ENCODE peak calls at places on chromosome 11, in nine cellular contexts. O is H9, B is GM23248, G is mammary epithelial cell, S is mesendoderm, Y is K562, J is hepatocyte, I is GM12878, N is HepG2. H is an unnamed sample. For H3K79me2, the result is how much of the 10 kb centered on the place peaks cover.

GRCh38 chr11:125224391-125225015 is 60.0 kb downstream of the PKNOX2 start:
- DNase-seq in O (peak), B (peak), G (peak), S (peak), Y (peak), J (peak), I (no peak), N (peak), H (peak)

GRCh38 chr11:1060885-1061616 is 13.6 kb upstream of the MUC2 start:
- DNase-seq in O (no peak), B (peak), G (peak), S (no peak), Y (no peak), J (peak), I (no peak), N (no peak), H (peak)

GRCh38 chr11:111483431-111483830 is 28.8 kb downstream of the BTG4 start:
- DNase-seq in O (no peak), B (no peak), G (no peak), S (no peak), Y (no peak), J (no peak), I (no peak), N (no peak), H (no peak)

GRCh38 chr11:64566915-64567882 is 23.8 kb upstream of the SLC22A12 start:
- DNase-seq in O (no peak), B (no peak), G (no peak), S (no peak), Y (no peak), J (no peak), I (no peak), N (no peak), H (no peak)

GRCh38 chr11:79906189-79906588 is 465.4 kb upstream of the TENM4 start:
- DNase-seq in O (no peak), B (no peak), G (no peak), S (no peak), Y (no peak), J (no peak), I (no peak), N (no peak), H (no peak)

GRCh38 chr11:598005-598680 is 17.6 kb downstream of the IRF7 start:
- DNase-seq in O (no peak), B (no peak), G (no peak), S (no peak), Y (no peak), J (no peak), I (no peak), N (no peak), H (no peak)

GRCh38 chr11:20355221-20356219 is 8.0 kb upstream of the HTATIP2 start:
- DNase-seq in O (peak), B (peak), G (peak), S (peak), Y (peak), J (peak), I (no peak), N (peak), H (peak)

GRCh38 chr11:134942633-134943032 is 530.6 kb upstream of the B3GAT1 start:
- DNase-seq in O (no peak), B (no peak), G (no peak), S (no peak), Y (no peak), J (no peak), I (no peak), N (no peak), H (no peak)

GRCh38 chr11:37504066-37504611 is 906.1 kb upstream of the RAG2 start:
- DNase-seq in O (no peak), B (peak), G (peak), S (peak), Y (no peak), J (peak), I (peak), N (no peak), H (peak)

GRCh38 chr11:134125507-134125906 is 56.6 kb downstream of the JAM3 start:
- DNase-seq in O (no peak), B (no peak), G (no peak), S (no peak), Y (no peak), J (no peak), I (no peak), N (no peak), H (no peak)

GRCh38 chr11:104637652-104638170 is 260.5 kb downstream of the CASP12 start:
- DNase-seq in O (no peak), B (no peak), G (no peak), S (no peak), Y (no peak), J (no peak), I (no peak), N (no peak), H (no peak)

GRCh38 chr11:79150966-79151365 is 289.9 kb downstream of the TENM4 start:
- DNase-seq in O (no peak), B (no peak), G (peak), S (no peak), Y (no peak), J (no peak), I (no peak), N (no peak), H (peak)

GRCh38 chr11:87398913-87399312 is 361.2 kb downstream of the TMEM135 start:
- DNase-seq in O (no peak), B (peak), G (no peak), S (no peak), Y (no peak), J (no peak), I (no peak), N (no peak), H (no peak)

GRCh38 chr11:61694971-61695706 is 14.9 kb downstream of the DAGLA start:
- DNase-seq in O (peak), B (no peak), G (peak), S (peak), Y (no peak), J (no peak), I (no peak), N (peak), H (peak)

GRCh38 chr11:129280027-129280811 is 88.1 kb upstream of the ARHGAP32 start:
- DNase-seq in O (no peak), B (peak), G (no peak), S (no peak), Y (no peak), J (no peak), I (no peak), N (peak), H (peak)

GRCh38 chr11:120817131-120817530 is 206.8 kb upstream of the TBCEL start:
- DNase-seq in O (no peak), B (no peak), G (no peak), S (no peak), Y (no peak), J (no peak), I (no peak), N (no peak), H (no peak)

GRCh38 chr11:16813141-16813540 is 74.7 kb downstream of the C11orf58 start:
- DNase-seq in O (no peak), B (no peak), G (no peak), S (no peak), Y (no peak), J (no peak), I (no peak), N (no peak), H (no peak)
- H3K27ac ChIP-seq in O (no peak), B (no peak), G (no peak), S (no peak), Y (no peak), J (no peak), I (no peak), N (no peak), H (no peak)

DNA sequence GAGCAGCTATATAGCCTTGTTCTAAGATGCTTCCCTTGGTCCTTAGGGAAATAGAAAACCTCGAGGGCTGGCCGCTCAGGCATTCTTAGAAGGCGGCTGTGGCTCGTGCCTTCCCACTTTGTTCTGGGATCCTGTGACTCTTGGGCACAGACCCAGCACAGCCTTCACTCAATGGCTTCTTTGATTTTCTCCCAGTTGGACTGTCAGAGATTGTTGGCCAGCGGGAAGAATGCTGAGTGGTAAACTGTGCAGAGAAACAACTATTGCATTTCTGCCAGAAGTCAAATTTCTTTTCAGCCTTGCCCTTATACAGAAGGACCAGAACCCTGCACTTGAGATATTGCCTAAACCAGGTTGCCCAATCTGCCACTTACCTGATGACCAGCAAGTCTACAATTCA is 9.5 kb upstream of the MICAL2 start:
- DNase-seq in O (no peak), B (peak), G (no peak), S (no peak), Y (no peak), J (no peak), I (no peak), N (no peak), H (no peak)
- H3K79me2 ChIP-seq in O (under half), B (under half), G (under half), S (under half), Y (under half), J (under half), I (under half), N (under half), H (under half)

DNA sequence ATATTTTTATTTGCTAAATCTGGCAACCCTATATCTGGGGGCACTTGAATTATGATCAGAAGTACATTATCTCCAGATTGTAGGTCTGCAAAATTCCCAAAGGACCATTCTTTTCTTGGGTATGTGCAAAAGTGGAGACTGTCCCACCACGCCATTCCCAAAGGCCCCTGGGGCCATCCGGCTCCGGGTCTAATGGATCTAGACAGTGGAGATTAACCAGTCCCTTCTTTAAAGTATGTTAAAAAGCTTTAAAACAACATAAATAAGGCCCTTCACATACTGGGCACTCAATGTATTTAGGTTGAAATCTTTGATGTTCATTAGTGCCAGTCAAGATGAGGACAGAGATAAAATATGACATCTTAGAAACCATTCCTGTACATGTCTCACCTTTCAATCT is 124.1 kb downstream of the MAML2 start:
- DNase-seq in O (no peak), B (no peak), G (no peak), S (no peak), Y (no peak), J (no peak), I (no peak), N (no peak), H (no peak)
- H3K27ac ChIP-seq in O (no peak), B (no peak), G (no peak), S (no peak), Y (no peak), J (peak), I (no peak), N (no peak), H (no peak)

GRCh38 chr11:46413755-46414465 is 22.3 kb upstream of the CHRM4 start:
- DNase-seq in O (no peak), B (no peak), G (no peak), S (no peak), Y (no peak), J (peak), I (no peak), N (peak), H (peak)
- H3K79me2 ChIP-seq in O (under half), B (under half), G (under half), S (under half), Y (under half), J (under half), I (under half), N (under half), H (under half)

GRCh38 chr11:34583818-34584217 is 37.1 kb upstream of the EHF start:
- DNase-seq in O (no peak), B (no peak), G (no peak), S (no peak), Y (no peak), J (no peak), I (no peak), N (no peak), H (no peak)
- H3K27ac ChIP-seq in O (no peak), B (no peak), G (no peak), S (no peak), Y (no peak), J (no peak), I (no peak), N (no peak), H (no peak)

GRCh38 chr11:71548120-71548519 is at the start of gene KRTAP5-9:
- DNase-seq in O (no peak), B (no peak), G (no peak), S (no peak), Y (no peak), J (no peak), I (no peak), N (no peak), H (no peak)
- H3K79me2 ChIP-seq in O (under half), B (under half), G (under half), S (under half), Y (under half), J (under half), I (under half), N (under half), H (under half)